ENCODE peak calls at places on chromosomes 1 and 21, in six cellular contexts. B, S, U, L, F and I are unnamed samples. For H3K27me3, the result is how much of the 10 kb centered on the place peaks cover.

GRCh38 chr1:43883321-43883720 is 50.3 kb upstream of the ARTN start:
- DNase-seq in L (no peak), B (no peak), U (no peak), S (no peak), F (no peak), I (no peak)

GRCh38 chr1:85502625-85503083 is 37.7 kb upstream of the DDAH1 start:
- DNase-seq in L (peak), S (peak), B (peak), U (peak), F (no peak), I (peak)

GRCh38 chr1:230191079-230191478 is 124.0 kb downstream of the GALNT2 start:
- DNase-seq in S (peak), U (peak), B (peak), L (no peak), F (no peak), I (no peak)

GRCh38 chr1:115329965-115330364 is 8.1 kb downstream of the NGF start:
- DNase-seq in F (no peak), S (no peak), B (no peak), L (peak), U (no peak), I (no peak)

GRCh38 chr1:91427741-91428140 is 23.1 kb upstream of the HFM1 start:
- DNase-seq in S (no peak), F (no peak), L (no peak), U (no peak), B (no peak), I (no peak)

GRCh38 chr1:76428027-76428426 is 353.5 kb downstream of the ST6GALNAC3 start:
- DNase-seq in L (no peak), U (peak), F (no peak), B (no peak), S (peak), I (no peak)

GRCh38 chr1:9399510-9400424 is 107.1 kb downstream of the SPSB1 start:
- DNase-seq in L (peak), F (no peak), S (peak), B (peak), U (no peak), I (peak)

GRCh38 chr1:166119678-166120077 is 47.1 kb downstream of the FAM78B start:
- DNase-seq in U (no peak), S (no peak), F (no peak), B (no peak), L (no peak), I (no peak)

GRCh38 chr1:12170263-12170671 is 3.5 kb downstream of the TNFRSF1B start:
- DNase-seq in S (no peak), L (no peak), U (no peak), F (peak), B (peak), I (no peak)

GRCh38 chr21:38806942-38807284 is 1.2 kb downstream of the ETS2 start:
- DNase-seq in F (no peak), S (peak), U (no peak), L (no peak), B (no peak), I (no peak)

GRCh38 chr1:85274969-85275453 is 1.4 kb downstream of the BCL10 start:
- DNase-seq in F (no peak), U (peak), L (no peak), S (peak), B (no peak), I (no peak)

GRCh38 chr1:78779831-78780230 is 130.2 kb downstream of the IFI44 start:
- DNase-seq in B (no peak), U (peak), L (no peak), S (peak), F (no peak), I (no peak)

DNA sequence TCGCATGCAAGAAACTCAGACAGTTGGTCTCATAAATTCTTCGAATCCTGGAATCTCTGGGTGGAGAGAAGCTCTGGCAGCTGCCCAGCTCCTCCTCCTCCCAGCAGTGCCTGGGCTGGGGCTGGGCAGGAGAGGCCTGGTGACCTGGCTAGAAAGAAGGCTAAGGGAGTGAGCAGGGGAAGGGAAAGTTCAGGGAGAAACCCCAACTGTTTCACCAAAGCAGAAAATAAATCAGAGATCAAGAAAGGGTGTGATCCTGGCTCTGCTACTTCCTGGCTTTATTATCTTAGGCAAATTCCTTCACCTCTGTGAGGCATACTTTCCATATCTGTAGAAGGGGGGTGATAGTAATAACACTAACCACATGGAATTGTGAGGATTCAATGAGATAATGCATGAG is 8.8 kb upstream of the COL16A1 start:
- DNase-seq in F (no peak), L (no peak), S (peak), U (peak), B (peak), I (no peak)
- H3K27me3 ChIP-seq in F (under half), L (under half), S (under half), U (under half), B (under half), I (under half)

GRCh38 chr1:20574686-20575543 is 14.0 kb upstream of the CDA start:
- DNase-seq in S (peak), L (peak), B (peak), U (peak), F (peak), I (peak)
- TF ChIP-seq CTCF in S (peak), L (peak), B (peak), U (peak), F (peak), I (peak)

GRCh38 chr1:111990878-111991760 is 1.7 kb upstream of the KCND3 start:
- DNase-seq in S (peak), L (peak), U (peak), F (peak), B (peak), I (peak)
- H3K4me3 ChIP-seq in S (no peak), L (peak), U (peak), F (peak), B (peak), I (peak)

GRCh38 chr1:25190260-25190659 is 42.0 kb downstream of the SYF2 start:
- DNase-seq in B (no peak), U (no peak), F (no peak), L (no peak), S (no peak), I (no peak)
- H3K27me3 ChIP-seq in B (under half), U (under half), F (under half), L (under half), S (under half), I (under half)

DNA sequence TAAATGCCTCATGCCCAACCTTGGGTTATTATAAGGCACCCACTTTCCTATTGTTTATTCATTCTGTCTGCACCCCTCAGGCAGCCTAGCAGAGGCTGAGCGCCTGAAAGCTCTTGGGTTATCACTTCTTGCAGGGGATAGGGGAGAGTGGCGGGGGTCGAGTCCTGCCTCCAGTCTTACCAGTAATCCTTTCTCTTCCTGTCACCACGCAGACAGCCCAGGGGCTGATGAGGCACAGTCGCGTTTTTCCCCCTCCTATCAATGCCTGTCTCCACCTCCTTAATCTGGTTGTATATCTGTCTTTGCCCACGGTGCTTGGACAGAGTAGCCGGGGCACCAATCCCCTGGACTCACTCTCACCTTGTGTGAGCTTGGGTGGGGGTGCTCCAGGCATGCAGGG is 733.1 kb downstream of the MATN1 start:
- DNase-seq in S (no peak), F (no peak), B (no peak), L (no peak), U (no peak), I (no peak)
- TF ChIP-seq CTCF in S (no peak), F (no peak), B (no peak), L (no peak), U (no peak), I (no peak)

DNA sequence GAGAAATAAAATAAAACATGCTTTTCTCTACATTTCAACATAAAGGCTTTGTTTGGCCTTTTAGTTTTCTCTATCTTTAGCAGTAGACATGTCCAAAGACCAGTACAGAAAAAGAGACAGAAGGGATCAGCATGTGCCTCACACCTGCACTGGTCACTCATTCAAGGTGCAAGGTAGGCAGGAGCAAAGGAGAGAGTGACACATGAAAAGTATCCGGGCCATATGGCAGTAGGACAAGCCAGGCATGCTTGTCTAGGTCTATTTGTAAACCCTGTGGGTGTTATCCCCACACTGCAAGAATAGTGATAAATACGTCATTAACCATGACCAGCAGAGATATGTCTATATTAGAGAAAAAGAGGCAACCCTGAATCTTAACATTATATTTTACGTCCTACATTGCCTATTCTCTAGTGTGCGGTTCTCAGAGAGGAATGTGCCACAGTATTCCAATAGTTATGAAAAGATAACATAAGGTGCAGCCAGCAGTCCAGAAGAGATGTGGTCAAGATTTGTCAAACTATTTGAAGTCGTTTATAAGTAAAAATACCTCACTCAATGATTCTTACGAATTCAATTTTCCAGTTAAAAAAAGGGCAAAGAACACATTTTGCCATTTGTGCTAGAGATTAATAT is 32.1 kb downstream of the PRRX1 start:
- DNase-seq in U (peak), S (no peak), F (no peak), B (no peak), L (no peak), I (no peak)
- H3K4me3 ChIP-seq in U (no peak), S (no peak), F (no peak), B (no peak), L (no peak), I (no peak)

DNA sequence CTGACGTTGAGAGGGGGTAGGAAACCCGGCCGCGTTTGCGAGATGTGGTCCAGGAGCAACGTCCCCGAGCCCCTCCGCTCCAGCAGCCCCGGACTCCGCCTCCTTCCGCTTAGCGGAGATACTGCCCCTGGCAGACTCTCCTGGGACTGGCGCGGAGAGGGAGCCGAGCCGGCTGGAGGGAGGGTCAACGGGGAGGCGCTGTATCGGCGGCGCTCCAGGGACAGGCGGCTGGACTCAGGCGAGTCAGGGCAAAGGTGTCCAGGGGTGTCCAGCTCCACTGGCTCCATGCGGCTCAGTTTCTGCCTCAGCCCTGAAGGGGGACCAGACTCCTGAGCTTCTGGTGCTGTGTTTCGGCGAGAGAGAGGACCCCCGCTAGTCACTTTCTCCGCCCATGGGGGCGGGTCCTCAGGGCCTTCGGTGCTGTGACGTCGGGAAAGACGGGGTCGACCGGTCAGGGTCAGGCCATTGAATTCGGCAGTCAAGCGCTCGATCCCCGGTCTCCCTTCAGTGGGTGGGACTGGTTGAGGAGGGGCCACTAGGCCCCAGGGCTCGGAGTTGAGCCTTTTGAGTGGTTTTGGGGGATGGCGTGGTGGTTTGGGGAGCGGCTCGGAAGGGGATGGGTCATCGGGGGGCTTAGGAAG is 2.8 kb upstream of the LIX1L start:
- DNase-seq in U (peak), L (peak), B (peak), F (peak), S (peak), I (peak)
- H3K27me3 ChIP-seq in U (under half), L (under half), B (under half), F (under half), S (under half), I (under half)